ENCODE peak calls at places on chromosomes 12 and 14, in seven cellular contexts. W is Peyer's patch; R is heart left ventricle; N is Panc1; G is CD4-positive, CD25-positive, alpha-beta regulatory T cell; O is testis; L is IMR-90. Z is an unnamed sample. For H3K4me1, the result is how much of the 10 kb centered on the place peaks cover.

GRCh38 chr14:58280954-58281787 is 17.2 kb upstream of the ARID4A start:
- DNase-seq in W (no peak), R (peak), N (no peak), G (peak), O (peak), L (peak), Z (no peak)

GRCh38 chr14:102039157-102039556 is 47.7 kb downstream of the HSP90AA1 start:
- DNase-seq in W (no peak), R (no peak), N (no peak), G (no peak), O (no peak), L (no peak), Z (no peak)

GRCh38 chr14:98548071-98548686 is 723.8 kb downstream of the BCL11B start:
- DNase-seq in W (no peak), R (no peak), N (no peak), G (no peak), O (no peak), L (no peak), Z (no peak)

GRCh38 chr14:26255213-26255612 is 342.6 kb downstream of the NOVA1 start:
- DNase-seq in W (no peak), R (no peak), N (no peak), G (no peak), O (no peak), L (peak), Z (no peak)

GRCh38 chr14:50083467-50084337 is 32.7 kb downstream of the VCPKMT start:
- DNase-seq in W (no peak), R (no peak), N (no peak), G (no peak), O (no peak), L (peak), Z (no peak)

GRCh38 chr12:115823635-115824034 is 453.9 kb downstream of the MED13L start:
- DNase-seq in W (no peak), R (no peak), N (no peak), G (no peak), O (no peak), L (no peak), Z (no peak)

GRCh38 chr12:11724888-11725310 is 75.4 kb downstream of the ETV6 start:
- DNase-seq in W (no peak), R (no peak), N (no peak), G (no peak), O (peak), L (peak), Z (no peak)

GRCh38 chr12:132159555-132160003 is 15.3 kb downstream of the NOC4L start:
- DNase-seq in W (no peak), R (no peak), N (no peak), G (no peak), O (no peak), L (no peak), Z (no peak)

GRCh38 chr12:96486751-96487150 is 2.6 kb upstream of the CFAP54 start:
- DNase-seq in W (no peak), R (no peak), N (no peak), G (no peak), O (no peak), L (no peak), Z (no peak)

GRCh38 chr12:68832504-68832867 is 24.5 kb downstream of the MDM2 start:
- DNase-seq in W (no peak), R (no peak), N (no peak), G (no peak), O (no peak), L (no peak), Z (no peak)

GRCh38 chr14:63910593-63911363 is 58.0 kb downstream of the SYNE2 start:
- DNase-seq in W (no peak), R (no peak), N (no peak), G (no peak), O (no peak), L (peak), Z (no peak)

GRCh38 chr12:113582521-113583218 is 111.0 kb upstream of the LHX5 start:
- DNase-seq in W (no peak), R (no peak), N (no peak), G (no peak), O (no peak), L (no peak), Z (peak)

GRCh38 chr12:96255077-96255476 is 60.9 kb downstream of the ELK3 start:
- DNase-seq in W (no peak), R (peak), N (no peak), G (no peak), O (no peak), L (peak), Z (peak)

GRCh38 chr14:94293578-94293924 is 483 bp upstream of the SERPINA10 start:
- DNase-seq in W (no peak), R (no peak), N (no peak), G (no peak), O (no peak), L (no peak), Z (no peak)

GRCh38 chr14:94303111-94303510 is 10.0 kb upstream of the SERPINA10 start:
- DNase-seq in W (no peak), R (no peak), N (no peak), G (no peak), O (no peak), L (no peak), Z (no peak)

GRCh38 chr14:94292872-94293577 is at the start of gene SERPINA10:
- DNase-seq in W (no peak), R (no peak), N (no peak), G (no peak), O (no peak), L (no peak), Z (no peak)

GRCh38 chr14:94295360-94296180 is 2.5 kb upstream of the SERPINA10 start:
- DNase-seq in W (no peak), R (no peak), N (no peak), G (no peak), O (no peak), L (no peak), Z (no peak)

GRCh38 chr14:94298130-94298529 is 5.1 kb upstream of the SERPINA10 start:
- DNase-seq in W (no peak), R (no peak), N (no peak), G (no peak), O (no peak), L (no peak), Z (no peak)
- H3K4me1 ChIP-seq in W (under half), R (under half), N (under half), G (under half), O (under half), L (under half), Z (under half)

DNA sequence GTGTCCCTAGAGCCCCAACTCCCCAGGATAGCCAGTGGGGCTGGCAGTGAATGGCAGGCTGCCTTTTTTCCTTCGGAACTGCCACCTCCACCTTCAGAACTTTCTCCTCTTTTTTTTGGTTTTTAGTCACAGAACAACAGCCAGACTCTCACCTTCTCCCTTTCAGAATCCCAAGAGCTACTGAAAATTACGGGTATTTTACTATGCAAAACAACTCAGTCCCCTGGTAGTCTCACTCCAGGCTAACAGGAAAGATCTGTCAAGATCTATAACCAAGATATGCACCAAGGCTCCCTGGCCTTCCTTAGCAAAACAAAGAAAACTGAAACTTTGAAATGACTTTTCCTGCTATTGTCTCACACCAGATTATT is 12.5 kb downstream of the PLEKHG6 start:
- DNase-seq in W (no peak), R (no peak), N (no peak), G (no peak), O (no peak), L (no peak), Z (no peak)
- H3K4me1 ChIP-seq in W (under half), R (half or more), N (half or more), G (under half), O (under half), L (under half), Z (under half)

GRCh38 chr12:106750524-106750923 is 24.0 kb upstream of the RIC8B start:
- DNase-seq in W (no peak), R (no peak), N (no peak), G (no peak), O (no peak), L (no peak), Z (no peak)
- H3K4me1 ChIP-seq in W (under half), R (under half), N (under half), G (under half), O (under half), L (under half), Z (under half)

GRCh38 chr12:79884401-79885006 is 50.4 kb downstream of the PPP1R12A start:
- DNase-seq in W (no peak), R (no peak), N (no peak), G (no peak), O (no peak), L (no peak), Z (no peak)

GRCh38 chr12:79881351-79881750 is 53.5 kb downstream of the PPP1R12A start:
- DNase-seq in W (no peak), R (no peak), N (no peak), G (no peak), O (no peak), L (no peak), Z (no peak)

GRCh38 chr12:79886917-79887519 is 47.9 kb downstream of the PPP1R12A start:
- DNase-seq in W (no peak), R (no peak), N (peak), G (peak), O (no peak), L (peak), Z (no peak)

GRCh38 chr12:79885956-79886490 is 48.9 kb downstream of the PPP1R12A start:
- DNase-seq in W (no peak), R (no peak), N (no peak), G (no peak), O (no peak), L (no peak), Z (no peak)

DNA sequence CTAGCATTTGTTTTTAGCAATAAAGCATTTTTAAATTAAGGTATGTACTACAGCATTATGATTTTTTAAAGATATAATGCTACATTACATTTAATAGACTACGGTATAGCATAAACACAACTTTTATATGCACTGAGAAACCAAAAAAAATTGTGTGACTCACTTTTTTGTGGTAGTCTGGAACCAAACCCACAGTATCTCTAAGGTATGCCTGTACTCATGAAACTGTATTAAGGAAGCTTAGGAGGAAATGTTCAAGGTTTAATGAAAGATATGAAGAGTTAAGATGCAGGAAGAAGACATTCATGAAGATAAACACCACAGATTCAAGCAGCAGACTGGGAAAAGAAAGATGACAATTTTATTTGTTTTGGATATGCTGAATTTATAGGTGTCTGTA is 51.7 kb downstream of the PPP1R12A start:
- DNase-seq in W (no peak), R (no peak), N (no peak), G (no peak), O (no peak), L (peak), Z (no peak)
- H3K4me1 ChIP-seq in W (under half), R (half or more), N (under half), G (under half), O (under half), L (under half), Z (under half)

DNA sequence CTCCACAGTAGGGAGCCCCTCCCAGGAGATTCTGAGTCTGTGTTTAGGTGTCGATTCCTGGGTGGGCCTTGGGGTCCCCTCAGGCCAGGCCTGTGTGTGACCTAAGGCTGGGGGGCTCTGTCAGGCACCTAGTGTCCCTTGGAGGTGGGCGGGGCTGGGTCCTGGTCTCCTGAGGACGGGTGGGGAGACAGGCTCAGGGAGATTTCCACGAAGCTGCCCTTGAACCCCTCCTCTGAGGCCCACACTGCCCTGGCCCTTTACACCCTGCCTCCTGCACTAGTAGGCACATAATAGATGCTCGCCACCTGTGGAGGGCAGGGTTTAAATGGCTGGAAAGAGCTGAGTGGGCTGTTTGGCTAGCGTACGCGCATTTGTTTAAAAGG is 32.9 kb downstream of the MEG3 start:
- DNase-seq in W (no peak), R (peak), N (no peak), G (no peak), O (no peak), L (no peak), Z (no peak)
- H3K4me1 ChIP-seq in W (under half), R (under half), N (under half), G (under half), O (under half), L (under half), Z (under half)

DNA sequence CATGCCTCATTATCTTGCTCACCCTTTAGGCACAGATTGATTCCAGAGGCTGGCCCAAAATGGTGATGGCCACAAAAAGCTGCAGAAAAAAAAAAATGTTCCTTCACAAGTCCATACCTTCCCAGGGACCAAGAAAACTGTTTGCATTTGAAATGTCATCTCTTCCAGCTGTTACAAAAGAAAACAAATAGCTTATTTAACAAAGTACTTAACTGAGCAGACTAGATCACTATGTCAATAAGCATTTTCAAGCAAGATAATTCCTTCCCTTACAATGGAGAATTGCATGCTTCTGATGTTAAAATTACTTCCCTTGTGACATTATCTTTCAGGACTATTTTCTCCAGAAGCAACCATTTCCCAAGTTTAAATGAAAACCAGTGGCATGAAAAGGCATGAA is 377.9 kb upstream of the KITLG start:
- DNase-seq in W (no peak), R (no peak), N (no peak), G (no peak), O (no peak), L (no peak), Z (no peak)
- H3K4me1 ChIP-seq in W (under half), R (under half), N (under half), G (under half), O (under half), L (under half), Z (under half)

Z was measured in tibial artery.